ENCODE peak calls at places on chromosomes 6 and 20, in ten cellular contexts. N, W, R, Y, V, O, H, J, P and G are unnamed samples.

GRCh38 chr6:127182501-127182900 is 64.0 kb downstream of the RSPO3 start:
- DNase-seq in N (peak; percentile 74), W (no peak), R (peak; percentile 72), Y (no peak), V (no peak), O (no peak), H (no peak), J (no peak), P (no peak), G (no peak)

GRCh38 chr6:148002067-148002466 is 340.6 kb upstream of the SASH1 start:
- DNase-seq in N (no peak), W (no peak), R (no peak), Y (no peak), V (no peak), O (no peak), H (no peak), J (no peak), P (no peak), G (no peak)

GRCh38 chr6:31558631-31559500 is 11.5 kb downstream of the NFKBIL1 start:
- DNase-seq in N (peak; percentile 29), W (peak; percentile 88), R (no peak), Y (no peak), V (no peak), O (peak; percentile 65), H (no peak), J (no peak), P (no peak), G (no peak)

GRCh38 chr20:17601957-17602356 is 32.1 kb downstream of the DSTN start:
- DNase-seq in N (no peak), W (no peak), R (no peak), Y (no peak), V (no peak), O (no peak), H (no peak), J (no peak), P (no peak), G (no peak)

GRCh38 chr6:33140556-33140955 is 51.7 kb downstream of the COL11A2 start:
- DNase-seq in N (no peak), W (no peak), R (no peak), Y (no peak), V (no peak), O (no peak), H (no peak), J (no peak), P (no peak), G (no peak)

GRCh38 chr6:1604991-1605821 is 4.5 kb upstream of the FOXC1 start:
- DNase-seq in N (no peak), W (peak; percentile 61), R (no peak), Y (no peak), V (no peak), O (no peak), H (peak; percentile 43), J (no peak), P (no peak), G (peak; percentile 23)

GRCh38 chr6:151075527-151075926 is 164.2 kb upstream of the AKAP12 start:
- DNase-seq in N (peak; percentile 66), W (no peak), R (no peak), Y (no peak), V (no peak), O (no peak), H (no peak), J (no peak), P (no peak), G (no peak)

GRCh38 chr6:119273799-119274595 is 75.6 kb downstream of the MAN1A1 start:
- DNase-seq in N (peak; percentile 70), W (no peak), R (peak; percentile 62), Y (no peak), V (no peak), O (no peak), H (no peak), J (no peak), P (peak; percentile 55), G (no peak)

GRCh38 chr6:147756000-147756399 is 247.5 kb downstream of the SAMD5 start:
- DNase-seq in N (no peak), W (no peak), R (no peak), Y (no peak), V (no peak), O (no peak), H (no peak), J (no peak), P (no peak), G (no peak)

GRCh38 chr20:41717464-41717863 is 99.3 kb upstream of the CHD6 start:
- DNase-seq in N (no peak), W (no peak), R (no peak), Y (peak; percentile 62), V (no peak), O (no peak), H (no peak), J (no peak), P (peak; percentile 26), G (peak; percentile 83)

GRCh38 chr6:121157913-121158312 is 176.4 kb downstream of the TBC1D32 start:
- DNase-seq in N (peak; percentile 49), W (no peak), R (peak; percentile 33), Y (no peak), V (no peak), O (no peak), H (no peak), J (no peak), P (no peak), G (no peak)

GRCh38 chr20:1664911-1665310 is 7.3 kb upstream of the SIRPG start:
- DNase-seq in N (no peak), W (peak; percentile 84), R (no peak), Y (no peak), V (no peak), O (no peak), H (no peak), J (no peak), P (no peak), G (no peak)

GRCh38 chr6:82970853-82971252 is 94.8 kb downstream of the UBE3D start:
- DNase-seq in N (no peak), W (no peak), R (no peak), Y (no peak), V (no peak), O (no peak), H (no peak), J (no peak), P (peak; percentile 12), G (no peak)

GRCh38 chr6:108948252-108948651 is 100.0 kb downstream of the ARMC2 start:
- DNase-seq in N (no peak), W (peak; percentile 76), R (no peak), Y (no peak), V (no peak), O (no peak), H (no peak), J (no peak), P (peak; percentile 70), G (no peak)

GRCh38 chr20:3239026-3239866 is at the start of gene SLC4A11:
- DNase-seq in N (peak; percentile 61), W (peak; percentile 82), R (peak; percentile 45), Y (peak; percentile 59), V (peak; percentile 80), O (peak; percentile 76), H (peak; percentile 76), J (no peak), P (peak; percentile 90), G (peak; percentile 60)

GRCh38 chr20:33947709-33948295 is 45.9 kb upstream of the RALY start:
- DNase-seq in N (peak; percentile 6), W (no peak), R (no peak), Y (no peak), V (peak; percentile 88), O (peak; percentile 89), H (peak; percentile 86), J (no peak), P (peak; percentile 53), G (peak; percentile 86)

DNA sequence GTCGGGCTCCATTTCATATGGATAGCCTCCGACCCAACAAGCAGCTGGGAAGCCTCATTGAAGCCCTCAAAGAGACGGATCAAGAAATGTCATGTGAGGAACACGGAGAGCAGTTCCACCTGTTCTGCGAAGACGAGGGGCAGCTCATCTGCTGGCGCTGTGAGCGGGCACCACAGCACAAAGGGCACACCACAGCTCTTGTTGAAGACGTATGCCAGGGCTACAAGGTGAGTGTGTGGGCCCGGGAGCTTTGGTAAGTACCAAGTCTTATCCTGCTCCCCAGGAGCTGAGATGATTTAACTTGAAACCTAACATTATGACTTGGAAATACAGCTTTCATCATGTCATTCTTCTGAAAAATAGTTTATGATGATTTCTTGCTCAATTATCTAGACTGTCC is 4.1 kb downstream of the TRIM38 start:
- DNase-seq in N (no peak), W (no peak), R (no peak), Y (no peak), V (no peak), O (no peak), H (no peak), J (no peak), P (no peak), G (no peak)
- H3K4me3 ChIP-seq in N (no peak overlapping the region), W (peak overlapping the region; percentile 12), R (no peak overlapping the region), Y (peak overlapping the region; percentile 21), V (no peak overlapping the region), O (no peak overlapping the region), H (no peak overlapping the region), J (no peak overlapping the region), P (no peak overlapping the region), G (no peak overlapping the region)

GRCh38 chr6:105153676-105154075 is 26.1 kb downstream of the POPDC3 start:
- DNase-seq in N (no peak), W (no peak), R (no peak), Y (no peak), V (no peak), O (no peak), H (no peak), J (no peak), P (no peak), G (no peak)
- TF ChIP-seq CTCF in N (no peak), W (no peak), R (no peak), Y (no peak), V (no peak), O (no peak), H (no peak), J (no peak), P (no peak), G (no peak)

DNA sequence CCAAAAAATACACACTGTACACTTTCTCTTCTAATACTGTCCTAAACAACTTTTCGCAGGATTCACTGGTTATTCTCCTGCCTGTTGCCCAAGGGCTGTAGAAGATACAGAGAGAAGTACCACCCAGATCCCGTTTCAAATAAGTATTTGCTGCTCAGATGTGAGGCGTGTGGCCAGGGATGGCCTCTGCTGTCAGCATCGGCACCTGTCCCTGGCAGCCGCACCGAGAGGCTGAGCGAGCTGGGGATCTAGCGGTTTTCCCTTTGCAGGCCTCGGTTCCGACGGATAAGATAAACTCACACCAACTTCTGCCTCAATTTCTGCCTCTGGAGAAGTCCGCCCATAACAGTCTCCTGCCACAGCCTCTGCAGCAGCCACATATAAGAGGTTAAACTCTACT is 685.2 kb upstream of the AGPAT4 start:
- DNase-seq in N (no peak), W (no peak), R (no peak), Y (no peak), V (no peak), O (no peak), H (no peak), J (no peak), P (no peak), G (no peak)
- H3K27ac ChIP-seq in N (no peak overlapping the region), W (no peak overlapping the region), R (no peak overlapping the region), Y (no peak overlapping the region), V (no peak overlapping the region), O (no peak overlapping the region), H (no peak overlapping the region), J (no peak overlapping the region), P (no peak overlapping the region), G (no peak overlapping the region)

DNA sequence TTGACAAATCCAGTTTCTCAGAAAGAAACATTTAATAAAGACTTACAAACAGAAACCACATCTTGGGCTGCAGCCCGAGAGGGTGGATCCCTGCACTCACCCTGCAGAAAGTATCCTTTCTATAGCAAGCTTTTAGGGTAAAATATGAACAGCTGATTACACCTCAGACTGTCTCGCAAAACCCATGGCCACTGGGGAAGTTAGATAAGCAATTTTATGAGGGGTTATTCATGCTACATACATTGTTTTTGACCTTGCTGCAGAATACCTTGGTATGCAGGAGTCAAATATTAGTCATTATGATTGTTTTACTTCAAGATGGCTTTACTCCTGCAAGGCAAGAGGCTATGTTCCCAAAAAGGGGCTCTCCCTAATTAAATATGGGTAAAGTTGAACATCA is 126.9 kb downstream of the OR2B2 start:
- DNase-seq in N (no peak), W (no peak), R (no peak), Y (no peak), V (no peak), O (no peak), H (no peak), J (no peak), P (no peak), G (no peak)
- H3K4me3 ChIP-seq in N (no peak overlapping the region), W (no peak overlapping the region), R (no peak overlapping the region), Y (no peak overlapping the region), V (no peak overlapping the region), O (no peak overlapping the region), H (no peak overlapping the region), J (no peak overlapping the region), P (no peak overlapping the region), G (no peak overlapping the region)